ENCODE peak calls at places on chromosomes 3 and 15, in six cellular contexts. One of them, this sample, is unnamed.

GRCh38 chr15:60699845-60700244 is 220.9 kb upstream of the ICE2 start:
- DNase-seq in stimulated activated CD4-positive, alpha-beta T cell treated with anti-CD3 and anti-CD28 coated beads, TNF-alpha, amount 100 ng/mL, for 4 hours: no peak
- DNase-seq in mucosa of descending colon: no peak
- DNase-seq in fibroblast of gingiva: no peak
- DNase-seq in activated CD8-positive, alpha-beta memory T cell treated with anti-CD3 and anti-CD28 coated beads, Interleukin-2, amount 50 U/mL, for 48 hours: no peak
- DNase-seq in T1000: no peak
- DNase-seq in this sample: no peak

GRCh38 chr3:158768881-158769518 is 32.9 kb upstream of the MFSD1 start:
- DNase-seq in mucosa of descending colon: peak; percentile 45
- DNase-seq in stimulated activated CD4-positive, alpha-beta T cell treated with anti-CD3 and anti-CD28 coated beads, TNF-alpha, amount 100 ng/mL, for 4 hours: no peak
- DNase-seq in fibroblast of gingiva: peak; percentile 84
- DNase-seq in activated CD8-positive, alpha-beta memory T cell treated with anti-CD3 and anti-CD28 coated beads, Interleukin-2, amount 50 U/mL, for 48 hours: no peak
- DNase-seq in T1000: no peak
- DNase-seq in this sample: peak; percentile 93

GRCh38 chr15:76333720-76334437 is 2.7 kb upstream of the ISL2 start:
- DNase-seq in activated CD8-positive, alpha-beta memory T cell treated with anti-CD3 and anti-CD28 coated beads, Interleukin-2, amount 50 U/mL, for 48 hours: no peak
- DNase-seq in mucosa of descending colon: peak; percentile 19
- DNase-seq in fibroblast of gingiva: no peak
- DNase-seq in T1000: no peak
- DNase-seq in stimulated activated CD4-positive, alpha-beta T cell treated with anti-CD3 and anti-CD28 coated beads, TNF-alpha, amount 100 ng/mL, for 4 hours: no peak
- DNase-seq in this sample: no peak

GRCh38 chr3:47266709-47267489 is 15.7 kb downstream of the KIF9 start:
- DNase-seq in T1000: peak; percentile 53
- DNase-seq in fibroblast of gingiva: peak; percentile 81
- DNase-seq in stimulated activated CD4-positive, alpha-beta T cell treated with anti-CD3 and anti-CD28 coated beads, TNF-alpha, amount 100 ng/mL, for 4 hours: no peak
- DNase-seq in mucosa of descending colon: peak; percentile 66
- DNase-seq in activated CD8-positive, alpha-beta memory T cell treated with anti-CD3 and anti-CD28 coated beads, Interleukin-2, amount 50 U/mL, for 48 hours: peak; percentile 67
- DNase-seq in this sample: peak; percentile 93

GRCh38 chr3:146331967-146332366 is 81.1 kb upstream of the PLSCR4 start:
- DNase-seq in T1000: no peak
- DNase-seq in activated CD8-positive, alpha-beta memory T cell treated with anti-CD3 and anti-CD28 coated beads, Interleukin-2, amount 50 U/mL, for 48 hours: no peak
- DNase-seq in fibroblast of gingiva: no peak
- DNase-seq in mucosa of descending colon: no peak
- DNase-seq in stimulated activated CD4-positive, alpha-beta T cell treated with anti-CD3 and anti-CD28 coated beads, TNF-alpha, amount 100 ng/mL, for 4 hours: no peak
- DNase-seq in this sample: no peak

GRCh38 chr3:58101499-58102370 is 93.5 kb downstream of the FLNB start:
- DNase-seq in T1000: no peak
- DNase-seq in stimulated activated CD4-positive, alpha-beta T cell treated with anti-CD3 and anti-CD28 coated beads, TNF-alpha, amount 100 ng/mL, for 4 hours: no peak
- DNase-seq in activated CD8-positive, alpha-beta memory T cell treated with anti-CD3 and anti-CD28 coated beads, Interleukin-2, amount 50 U/mL, for 48 hours: no peak
- DNase-seq in fibroblast of gingiva: no peak
- DNase-seq in mucosa of descending colon: peak; percentile 34
- DNase-seq in this sample: no peak

GRCh38 chr3:156037356-156037755 is 83.0 kb upstream of the KCNAB1 start:
- DNase-seq in activated CD8-positive, alpha-beta memory T cell treated with anti-CD3 and anti-CD28 coated beads, Interleukin-2, amount 50 U/mL, for 48 hours: no peak
- DNase-seq in stimulated activated CD4-positive, alpha-beta T cell treated with anti-CD3 and anti-CD28 coated beads, TNF-alpha, amount 100 ng/mL, for 4 hours: no peak
- DNase-seq in T1000: no peak
- DNase-seq in fibroblast of gingiva: no peak
- DNase-seq in mucosa of descending colon: no peak
- DNase-seq in this sample: no peak

GRCh38 chr3:64319391-64319790 is 94.1 kb upstream of the PRICKLE2 start:
- DNase-seq in mucosa of descending colon: no peak
- DNase-seq in fibroblast of gingiva: no peak
- DNase-seq in T1000: no peak
- DNase-seq in stimulated activated CD4-positive, alpha-beta T cell treated with anti-CD3 and anti-CD28 coated beads, TNF-alpha, amount 100 ng/mL, for 4 hours: no peak
- DNase-seq in activated CD8-positive, alpha-beta memory T cell treated with anti-CD3 and anti-CD28 coated beads, Interleukin-2, amount 50 U/mL, for 48 hours: no peak
- DNase-seq in this sample: no peak

GRCh38 chr3:44924102-44925084 is 50.0 kb downstream of the TGM4 start:
- DNase-seq in activated CD8-positive, alpha-beta memory T cell treated with anti-CD3 and anti-CD28 coated beads, Interleukin-2, amount 50 U/mL, for 48 hours: no peak
- DNase-seq in stimulated activated CD4-positive, alpha-beta T cell treated with anti-CD3 and anti-CD28 coated beads, TNF-alpha, amount 100 ng/mL, for 4 hours: no peak
- DNase-seq in mucosa of descending colon: no peak
- DNase-seq in T1000: no peak
- DNase-seq in fibroblast of gingiva: peak; percentile 31
- DNase-seq in this sample: peak; percentile 70

GRCh38 chr3:98331329-98331728 is 22.3 kb upstream of the OR5K4 start:
- DNase-seq in fibroblast of gingiva: no peak
- DNase-seq in T1000: no peak
- DNase-seq in stimulated activated CD4-positive, alpha-beta T cell treated with anti-CD3 and anti-CD28 coated beads, TNF-alpha, amount 100 ng/mL, for 4 hours: no peak
- DNase-seq in activated CD8-positive, alpha-beta memory T cell treated with anti-CD3 and anti-CD28 coated beads, Interleukin-2, amount 50 U/mL, for 48 hours: no peak
- DNase-seq in mucosa of descending colon: no peak
- DNase-seq in this sample: no peak